ENCODE peak calls at places on chromosomes 12 and 14, in ten cellular contexts. H is HCT116, X is Caco-2, I is PC-9, C is foreskin fibroblast, J is fibroblast of mammary gland, R is astrocyte, B is cardiac muscle cell, K is fibroblast of lung, V is heart left ventricle. U is an unnamed sample.

GRCh38 chr14:95956601-95957460 is 80.2 kb downstream of the TUNAR start:
- DNase-seq in K (no peak), H (no peak), B (no peak), C (no peak), X (no peak), V (no peak), R (no peak), J (no peak), I (no peak), U (no peak)

GRCh38 chr14:50064993-50065392 is 51.4 kb downstream of the VCPKMT start:
- DNase-seq in J (peak), V (no peak), I (no peak), C (no peak), R (peak), B (no peak), K (peak), X (no peak), H (no peak), U (peak)

GRCh38 chr14:95310635-95311380 is 8.9 kb downstream of the CLMN start:
- DNase-seq in X (no peak), V (no peak), R (no peak), K (no peak), B (no peak), H (no peak), J (no peak), I (no peak), C (no peak), U (no peak)

GRCh38 chr14:99009875-99010274 is 262.1 kb downstream of the BCL11B start:
- DNase-seq in H (no peak), K (no peak), C (no peak), J (no peak), X (no peak), V (no peak), R (no peak), B (no peak), I (no peak), U (no peak)

GRCh38 chr14:104558231-104559042 is 21.1 kb upstream of the C14orf180 start:
- DNase-seq in X (no peak), I (no peak), C (no peak), B (no peak), R (no peak), J (no peak), H (no peak), K (no peak), V (peak), U (no peak)

GRCh38 chr12:100216337-100216736 is 15.7 kb downstream of the ACTR6 start:
- DNase-seq in B (no peak), R (no peak), I (no peak), K (no peak), X (no peak), V (no peak), C (no peak), J (no peak), H (no peak), U (no peak)

GRCh38 chr12:52585951-52586350 is 12.3 kb upstream of the KRT74 start:
- DNase-seq in K (no peak), R (no peak), B (no peak), I (no peak), H (no peak), C (no peak), X (peak), V (no peak), J (no peak), U (no peak)

GRCh38 chr14:51006781-51007211 is 62.5 kb upstream of the PYGL start:
- DNase-seq in I (no peak), R (peak), K (peak), J (peak), V (no peak), X (no peak), B (no peak), C (peak), H (no peak), U (peak)

GRCh38 chr12:78406776-78407335 is 457.7 kb upstream of the SYT1 start:
- DNase-seq in C (no peak), R (peak), V (no peak), K (peak), X (no peak), B (no peak), J (peak), I (no peak), H (no peak), U (peak)

GRCh38 chr14:100082723-100083122 is 17.5 kb downstream of the EVL start:
- DNase-seq in C (no peak), B (no peak), I (no peak), X (no peak), H (no peak), J (no peak), R (no peak), V (no peak), K (no peak), U (no peak)

GRCh38 chr14:93967637-93968250 is 8.6 kb downstream of the ASB2 start:
- DNase-seq in K (no peak), R (no peak), H (no peak), I (no peak), X (no peak), C (no peak), J (no peak), V (no peak), B (no peak), U (no peak)
- H3K4me3 ChIP-seq in K (no peak), R (no peak), H (no peak), I (no peak), X (no peak), C (no peak), J (no peak), V (no peak), B (no peak), U (no peak)

GRCh38 chr14:63130531-63130930 is 73.7 kb upstream of the RHOJ start:
- DNase-seq in I (no peak), V (no peak), K (no peak), H (no peak), C (no peak), J (no peak), R (no peak), X (no peak), B (no peak), U (no peak)

DNA sequence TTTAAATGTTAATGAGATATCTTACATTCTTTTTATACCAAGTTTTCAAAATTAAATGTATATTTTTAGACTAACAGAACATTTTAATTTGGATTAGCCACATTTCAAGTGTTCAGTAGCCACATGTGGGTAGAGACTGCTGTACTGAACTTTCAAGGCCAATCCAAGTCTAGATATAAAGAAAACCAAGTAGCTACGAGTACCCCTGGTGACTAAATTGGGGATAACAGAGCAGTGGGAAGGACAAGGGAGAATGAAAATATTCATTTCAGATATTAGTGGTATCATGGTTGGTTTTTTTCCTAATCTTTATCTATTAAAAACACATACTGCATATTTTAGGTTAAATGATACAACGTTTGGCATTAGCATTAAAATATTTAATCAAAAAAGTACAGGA is 69.4 kb upstream of the RHOJ start:
- DNase-seq in J (peak), R (peak), X (no peak), K (peak), I (no peak), C (no peak), H (no peak), B (peak), V (no peak), U (peak)
- TF ChIP-seq CTCF in J (peak), R (peak), X (peak), K (peak), I (peak), C (peak), H (peak), B (peak), V (no peak), U (peak)

DNA sequence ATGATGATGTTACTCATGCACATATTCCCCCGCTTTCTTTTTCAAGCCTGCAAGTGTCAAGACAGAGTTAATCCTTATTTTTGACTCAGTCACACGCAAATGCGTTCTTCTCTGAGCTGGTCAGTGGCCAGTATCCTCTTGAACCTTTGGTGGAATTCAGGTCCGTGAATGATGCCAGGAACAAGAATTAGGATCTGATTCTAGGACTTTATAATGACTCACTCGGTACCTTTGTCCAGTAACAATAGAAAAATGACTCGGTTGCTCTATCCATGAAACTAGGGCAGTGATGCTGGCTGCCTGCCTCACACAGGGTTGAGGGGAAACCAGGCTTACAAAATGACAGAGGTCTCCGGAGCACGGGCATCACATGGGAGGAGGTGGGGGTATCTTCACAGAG is 185.8 kb upstream of the NUDT4 start:
- DNase-seq in H (no peak), X (no peak), J (peak), V (no peak), I (no peak), K (peak), B (no peak), C (peak), R (peak), U (peak)
- H3K4me3 ChIP-seq in H (no peak), X (no peak), J (no peak), V (no peak), I (no peak), K (no peak), B (no peak), C (peak), R (no peak), U (peak)

DNA sequence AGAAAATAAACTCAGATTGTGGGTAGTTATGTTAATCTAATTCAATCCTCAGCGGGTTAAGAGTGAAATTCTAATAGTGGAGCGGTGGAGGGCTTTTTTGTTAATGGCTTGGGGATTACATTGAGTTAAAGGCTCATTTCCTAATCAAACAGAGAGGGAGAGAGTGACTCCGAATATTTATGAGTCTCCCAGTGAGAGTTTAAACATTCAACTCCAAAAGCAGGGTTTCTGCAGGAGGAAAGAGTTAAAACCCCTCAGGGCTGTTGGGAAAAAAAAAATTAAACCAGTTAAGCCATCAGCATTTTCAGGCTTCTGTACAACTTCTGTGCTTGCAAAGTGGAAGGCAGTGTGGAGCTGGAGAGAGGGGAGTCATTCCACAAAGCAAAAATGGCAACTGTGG is 62.1 kb upstream of the ESRRB start:
- DNase-seq in R (no peak), C (no peak), X (no peak), K (no peak), I (no peak), J (no peak), B (no peak), H (no peak), V (no peak), U (no peak)
- TF ChIP-seq CTCF in R (no peak), C (no peak), X (no peak), K (no peak), I (no peak), J (no peak), B (no peak), H (no peak), V (no peak), U (no peak)

GRCh38 chr12:54588110-54588831 is at the start of gene PPP1R1A:
- DNase-seq in J (no peak), V (peak), H (no peak), K (no peak), X (no peak), R (no peak), I (no peak), B (peak), C (no peak), U (no peak)
- H3K4me3 ChIP-seq in J (no peak), V (peak), H (peak), K (no peak), X (peak), R (no peak), I (no peak), B (peak), C (no peak), U (no peak)